ENCODE peak calls at places on chromosome 22, in nine cellular contexts. F is PC-3; X is activated B cell treated with CpG ODN at 0.5 μM for 24 hours; P is heart right ventricle; D is psoas muscle; W is progenitor cell of endocrine pancreas; Q is CD8-positive, alpha-beta T cell; R is D721Med; I is pancreas. S is an unnamed sample.

GRCh38 chr22:48315415-48316244 is 1512.0 kb downstream of the BRD1 start:
- DNase-seq in F (no peak), X (no peak), P (no peak), D (peak; percentile 30), W (no peak), Q (no peak), R (no peak), I (no peak), S (no peak)

GRCh38 chr22:29016067-29016938 is 45.3 kb downstream of the C22orf31 start:
- DNase-seq in F (no peak), X (no peak), P (no peak), D (no peak), W (no peak), Q (no peak), R (no peak), I (no peak), S (no peak)

GRCh38 chr22:48845356-48845936 is 982.2 kb downstream of the BRD1 start:
- DNase-seq in F (no peak), X (no peak), P (no peak), D (no peak), W (no peak), Q (no peak), R (no peak), I (no peak), S (no peak)

GRCh38 chr22:48742556-48743343 is 1084.9 kb downstream of the BRD1 start:
- DNase-seq in F (no peak), X (no peak), P (no peak), D (no peak), W (peak; percentile 7), Q (no peak), R (no peak), I (no peak), S (no peak)

GRCh38 chr22:43313497-43314474 is 29.4 kb downstream of the SCUBE1 start:
- DNase-seq in F (no peak), X (no peak), P (peak; percentile 64), D (peak; percentile 91), W (no peak), Q (no peak), R (no peak), I (no peak), S (peak; percentile 10)

GRCh38 chr22:22201925-22202343 is 42.7 kb upstream of the VPREB1 start:
- DNase-seq in F (no peak), X (no peak), P (no peak), D (no peak), W (no peak), Q (no peak), R (no peak), I (no peak), S (no peak)

GRCh38 chr22:47544696-47545095 is 782.2 kb downstream of the TBC1D22A start:
- DNase-seq in F (no peak), X (no peak), P (no peak), D (no peak), W (no peak), Q (no peak), R (no peak), I (no peak), S (no peak)

GRCh38 chr22:28955817-28956216 is 72.4 kb downstream of the ZNRF3 start:
- DNase-seq in F (no peak), X (no peak), P (no peak), D (no peak), W (no peak), Q (peak; percentile 59), R (no peak), I (no peak), S (no peak)

GRCh38 chr22:23231471-23232093 is 51.3 kb downstream of the BCR start:
- DNase-seq in F (no peak), X (no peak), P (no peak), D (no peak), W (no peak), Q (no peak), R (no peak), I (no peak), S (no peak)

GRCh38 chr22:23232094-23232905 is 52.0 kb downstream of the BCR start:
- DNase-seq in F (no peak), X (no peak), P (no peak), D (no peak), W (no peak), Q (no peak), R (no peak), I (no peak), S (no peak)

GRCh38 chr22:23234409-23235161 is 54.3 kb downstream of the BCR start:
- DNase-seq in F (no peak), X (no peak), P (no peak), D (peak; percentile 30), W (no peak), Q (no peak), R (no peak), I (no peak), S (no peak)

GRCh38 chr22:23233746-23234408 is 53.6 kb downstream of the BCR start:
- DNase-seq in F (peak; percentile 8), X (no peak), P (no peak), D (peak; percentile 76), W (no peak), Q (no peak), R (no peak), I (no peak), S (peak; percentile 77)

DNA sequence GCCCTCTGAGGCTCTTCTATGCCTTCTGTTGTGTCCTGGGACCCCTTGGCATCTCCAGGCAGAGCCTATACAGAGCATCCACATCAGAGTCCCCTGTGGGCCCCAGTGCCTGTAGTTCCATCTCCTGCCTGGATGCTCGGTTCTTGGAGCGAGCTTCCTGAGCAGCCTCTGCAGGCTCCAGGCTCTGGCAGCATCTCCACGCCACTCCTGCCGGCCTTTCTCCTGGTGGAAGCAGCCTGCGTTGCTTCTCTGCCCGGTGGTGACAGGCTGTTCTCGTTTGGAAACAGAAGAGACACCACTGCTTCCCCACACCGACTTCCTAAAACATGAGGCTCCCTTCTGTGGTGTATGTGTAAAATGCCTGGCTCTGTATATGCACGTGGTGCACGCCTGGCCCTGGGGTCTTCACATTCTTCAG is 52.8 kb downstream of the BCR start:
- DNase-seq in F (no peak), X (no peak), P (peak; percentile 46), D (no peak), W (no peak), Q (no peak), R (no peak), I (no peak), S (no peak)
- TF ChIP-seq CTCF in F (no peak), X (no peak), P (no peak), D (no peak), W (no peak), Q (no peak), R (no peak), I (no peak), S (no peak)

GRCh38 chr22:36386351-36386899 is 1.3 kb downstream of the MYH9 start:
- DNase-seq in F (no peak), X (peak; percentile 69), P (peak; percentile 42), D (peak; percentile 60), W (no peak), Q (no peak), R (no peak), I (no peak), S (no peak)

GRCh38 chr22:36386900-36387663 is 685 bp downstream of the MYH9 start:
- DNase-seq in F (no peak), X (peak; percentile 76), P (peak; percentile 78), D (peak; percentile 85), W (no peak), Q (no peak), R (no peak), I (peak; percentile 74), S (no peak)

GRCh38 chr22:36383110-36383581 is 4.6 kb downstream of the MYH9 start:
- DNase-seq in F (peak; percentile 87), X (no peak), P (no peak), D (no peak), W (no peak), Q (no peak), R (no peak), I (no peak), S (peak; percentile 93)

GRCh38 chr22:36385491-36386350 is 2.0 kb downstream of the MYH9 start:
- DNase-seq in F (peak; percentile 94), X (peak; percentile 72), P (no peak), D (peak; percentile 76), W (no peak), Q (no peak), R (no peak), I (peak; percentile 92), S (peak; percentile 30)

DNA sequence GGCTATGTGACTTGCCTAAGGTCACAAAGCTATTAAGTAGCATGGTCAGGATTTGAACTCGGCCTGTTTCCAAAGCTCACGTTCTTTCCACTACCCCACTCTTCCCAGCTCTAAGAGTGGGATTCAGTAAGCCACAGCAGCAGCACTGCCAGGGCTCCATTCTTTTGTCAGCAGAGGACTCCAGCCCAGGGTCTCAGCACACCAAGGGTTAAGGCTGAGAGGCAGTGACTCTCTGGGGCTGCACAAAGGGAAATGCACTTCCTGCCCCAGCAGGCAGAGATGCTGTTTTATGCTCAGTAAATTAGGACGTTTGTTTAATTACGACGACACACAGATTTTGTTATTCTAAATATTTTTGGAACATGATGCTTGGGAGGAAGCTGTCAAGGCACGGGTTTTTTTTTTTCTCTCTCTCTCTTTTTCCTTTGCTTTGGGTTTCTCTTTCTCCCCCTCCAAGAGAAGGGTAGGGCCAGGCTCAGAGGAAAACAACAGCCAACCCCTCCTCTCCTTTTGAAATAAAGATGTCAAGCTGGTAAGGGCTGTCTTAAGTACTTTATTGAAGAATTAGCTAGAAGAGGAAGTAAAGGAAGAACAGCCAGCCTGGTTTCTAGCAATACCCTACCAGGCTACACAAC is 2.9 kb downstream of the MYH9 start:
- DNase-seq in F (no peak), X (no peak), P (no peak), D (no peak), W (no peak), Q (no peak), R (no peak), I (no peak), S (peak; percentile 53)
- TF ChIP-seq CTCF in F (no peak), X (no peak), P (no peak), D (no peak), W (no peak), Q (no peak), R (no peak), I (no peak), S (no peak)

GRCh38 chr22:37363593-37363992 is 63.7 kb downstream of the ELFN2 start:
- DNase-seq in F (peak; percentile 0), X (no peak), P (no peak), D (no peak), W (no peak), Q (no peak), R (no peak), I (no peak), S (no peak)

GRCh38 chr22:37358917-37359316 is 68.4 kb downstream of the ELFN2 start:
- DNase-seq in F (no peak), X (no peak), P (no peak), D (no peak), W (no peak), Q (no peak), R (no peak), I (no peak), S (no peak)

GRCh38 chr22:37365950-37366349 is 61.3 kb downstream of the ELFN2 start:
- DNase-seq in F (peak; percentile 0), X (no peak), P (no peak), D (no peak), W (no peak), Q (no peak), R (no peak), I (no peak), S (no peak)

GRCh38 chr22:37366601-37367000 is 60.7 kb downstream of the ELFN2 start:
- DNase-seq in F (no peak), X (no peak), P (no peak), D (no peak), W (no peak), Q (no peak), R (no peak), I (no peak), S (no peak)

DNA sequence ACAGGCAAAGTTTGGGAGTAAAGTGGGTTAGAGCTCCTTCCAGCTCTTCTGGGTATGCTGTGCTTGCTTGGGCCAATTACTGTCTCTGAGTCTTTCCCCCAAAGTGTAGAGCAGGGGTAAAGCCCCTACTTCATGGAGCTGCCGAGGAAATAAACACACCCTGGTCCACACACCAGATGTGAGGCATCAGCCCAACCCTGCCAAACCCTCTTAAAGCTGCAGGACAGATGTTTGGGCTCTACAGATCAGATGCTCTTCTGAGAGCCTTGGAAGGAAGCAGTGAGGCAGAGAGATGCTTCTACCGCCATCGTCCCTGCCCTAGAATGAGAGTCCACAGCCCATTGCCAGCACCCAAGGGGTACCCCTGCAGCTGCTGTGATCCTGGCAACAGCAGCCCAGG is 64.7 kb downstream of the ELFN2 start:
- DNase-seq in F (peak; percentile 0), X (no peak), P (no peak), D (no peak), W (no peak), Q (no peak), R (no peak), I (no peak), S (no peak)
- TF ChIP-seq CTCF in F (no peak), X (no peak), P (no peak), D (no peak), W (no peak), Q (no peak), R (no peak), I (no peak), S (no peak)

DNA sequence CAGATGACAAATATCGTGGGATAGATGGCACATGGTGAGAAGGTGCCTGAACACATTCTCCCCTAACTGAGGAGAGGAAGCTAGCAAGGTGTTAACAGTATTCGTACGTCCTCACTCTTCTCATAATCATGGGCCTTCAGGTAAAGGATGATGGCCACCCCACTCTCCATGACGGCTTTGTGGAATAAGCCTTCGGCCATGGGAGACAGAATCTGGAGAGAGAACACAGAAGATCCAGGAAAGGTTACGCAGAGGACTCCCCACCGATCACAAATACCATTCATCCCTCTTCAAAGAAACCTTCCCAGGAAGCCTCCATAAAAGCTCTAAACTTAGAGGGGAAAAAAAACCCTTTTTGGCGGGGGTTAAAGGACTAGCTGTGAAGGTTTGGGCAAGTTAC is 189.9 kb downstream of the BCR start:
- DNase-seq in F (no peak), X (no peak), P (no peak), D (no peak), W (no peak), Q (no peak), R (no peak), I (no peak), S (no peak)
- TF ChIP-seq CTCF in F (no peak), X (no peak), P (no peak), D (no peak), W (no peak), Q (no peak), R (no peak), I (no peak), S (no peak)